ENCODE peak calls at places on chromosomes 11 and 22, in seven cellular contexts. E, X, N, T, I, Y and K are unnamed samples.

GRCh38 chr22:25182131-25183110 is 17.2 kb upstream of the CRYBB3 start:
- DNase-seq in Y (peak), X (no peak), N (no peak), T (no peak), I (no peak), E (no peak), K (no peak)

GRCh38 chr11:27972432-27973170 is 135.4 kb downstream of the KIF18A start:
- DNase-seq in N (peak), E (no peak), T (no peak), I (no peak), Y (no peak), X (no peak), K (no peak)

GRCh38 chr11:20453657-20454316 is 66.3 kb downstream of the PRMT3 start:
- DNase-seq in X (no peak), E (no peak), T (no peak), N (no peak), Y (no peak), I (no peak), K (no peak)

GRCh38 chr11:3970101-3970500 is 114.6 kb downstream of the STIM1 start:
- DNase-seq in Y (no peak), N (no peak), T (no peak), X (no peak), I (no peak), E (no peak), K (no peak)

GRCh38 chr22:36660931-36661330 is 42.6 kb downstream of the CACNG2 start:
- DNase-seq in X (no peak), N (no peak), Y (no peak), I (no peak), T (no peak), E (no peak), K (no peak)

GRCh38 chr11:88329563-88330250 is 7.8 kb downstream of the CTSC start:
- DNase-seq in I (no peak), N (no peak), X (no peak), T (no peak), Y (no peak), E (no peak), K (no peak)

GRCh38 chr11:120610101-120610500 is 98.6 kb downstream of the GRIK4 start:
- DNase-seq in I (no peak), X (no peak), E (no peak), N (no peak), Y (no peak), T (no peak), K (no peak)

GRCh38 chr22:17954860-17955587 is 69.3 kb downstream of the MICAL3 start:
- DNase-seq in Y (no peak), T (no peak), I (no peak), N (no peak), E (no peak), X (no peak), K (no peak)

GRCh38 chr22:36365020-36365411 is 22.8 kb downstream of the MYH9 start:
- DNase-seq in I (peak), T (peak), X (peak), E (peak), Y (peak), N (peak), K (peak)

GRCh38 chr22:23786261-23786710 is 480 bp upstream of the SMARCB1 start:
- DNase-seq in I (no peak), T (no peak), Y (peak), E (no peak), N (no peak), X (no peak), K (no peak)

GRCh38 chr11:72723508-72723907 is 28.7 kb downstream of the ARAP1 start:
- DNase-seq in X (no peak), E (no peak), T (no peak), N (peak), Y (no peak), I (no peak), K (no peak)

GRCh38 chr22:47586038-47586437 is 823.6 kb downstream of the TBC1D22A start:
- DNase-seq in I (no peak), E (no peak), X (no peak), Y (no peak), N (peak), T (no peak), K (no peak)

GRCh38 chr22:38228873-38229740 is 27.3 kb downstream of the MAFF start:
- DNase-seq in N (peak), E (peak), Y (peak), X (no peak), I (no peak), T (no peak), K (peak)

GRCh38 chr22:47166446-47167016 is 404.1 kb downstream of the TBC1D22A start:
- DNase-seq in T (no peak), N (no peak), X (no peak), Y (no peak), I (no peak), E (no peak), K (no peak)

GRCh38 chr11:1218788-1219445 is 3.9 kb upstream of the MUC5B start:
- DNase-seq in X (no peak), E (no peak), T (no peak), N (no peak), Y (no peak), I (no peak), K (no peak)

GRCh38 chr11:8015753-8016239 is 28.7 kb downstream of the EIF3F start:
- DNase-seq in Y (peak), E (no peak), X (no peak), T (no peak), I (no peak), N (no peak), K (peak)

GRCh38 chr22:46935506-46936377 is 173.3 kb downstream of the TBC1D22A start:
- DNase-seq in X (no peak), N (peak), I (no peak), E (no peak), T (no peak), Y (no peak), K (no peak)

GRCh38 chr11:8091671-8092070 is 10.7 kb downstream of the TUB start:
- DNase-seq in X (no peak), T (no peak), Y (no peak), I (no peak), E (no peak), N (no peak), K (no peak)

GRCh38 chr22:21947040-21948014 is 5.3 kb downstream of the PPM1F start:
- DNase-seq in Y (peak), E (peak), I (no peak), T (no peak), N (peak), X (peak), K (peak)

GRCh38 chr22:39462443-39463147 is 5.8 kb downstream of the MGAT3 start:
- DNase-seq in I (peak), N (no peak), E (no peak), X (peak), Y (no peak), T (peak), K (no peak)

GRCh38 chr22:25970348-25970995 is 198.8 kb upstream of the SEZ6L start:
- DNase-seq in Y (no peak), I (no peak), X (no peak), E (no peak), N (no peak), T (no peak), K (no peak)

GRCh38 chr11:92687724-92688123 is 281.7 kb upstream of the MTNR1B start:
- DNase-seq in N (peak), I (no peak), X (no peak), T (no peak), Y (no peak), E (no peak), K (no peak)

GRCh38 chr11:19326499-19326898 is 85.8 kb upstream of the E2F8 start:
- DNase-seq in N (peak), T (no peak), E (no peak), X (no peak), Y (peak), I (no peak), K (peak)

GRCh38 chr11:11004069-11004468 is 146.2 kb upstream of the ZBED5 start:
- DNase-seq in X (no peak), N (no peak), E (no peak), T (no peak), I (no peak), Y (no peak), K (no peak)

GRCh38 chr11:11000546-11001283 is 142.9 kb upstream of the ZBED5 start:
- DNase-seq in T (no peak), N (no peak), Y (no peak), I (no peak), E (no peak), X (peak), K (no peak)

GRCh38 chr11:10998674-10999073 is 140.8 kb upstream of the ZBED5 start:
- DNase-seq in Y (no peak), T (no peak), X (no peak), I (no peak), E (no peak), N (peak), K (no peak)

DNA sequence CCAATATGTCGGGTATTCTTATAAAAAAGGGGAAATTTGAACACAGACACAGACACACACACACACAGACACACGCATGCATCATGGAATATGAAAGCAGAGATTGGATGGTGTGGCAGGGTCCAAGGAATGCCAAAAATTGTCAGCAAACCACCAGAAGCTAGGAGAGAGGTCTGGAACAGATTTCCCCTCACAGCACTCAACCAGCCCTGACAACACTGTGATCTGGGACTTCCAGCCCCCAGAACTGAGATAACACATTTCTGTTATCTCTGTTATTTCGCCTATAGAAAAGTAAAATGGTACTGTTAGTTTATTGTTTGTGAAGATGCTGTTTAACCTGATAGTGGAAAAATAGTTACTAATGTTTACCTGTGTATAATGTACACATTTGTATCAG is 145.4 kb upstream of the ZBED5 start:
- DNase-seq in X (no peak), T (no peak), E (no peak), N (no peak), Y (no peak), I (no peak), K (no peak)
- TF ChIP-seq CTCF in X (no peak), T (no peak), E (no peak), N (no peak), Y (no peak), I (no peak), K (no peak)

DNA sequence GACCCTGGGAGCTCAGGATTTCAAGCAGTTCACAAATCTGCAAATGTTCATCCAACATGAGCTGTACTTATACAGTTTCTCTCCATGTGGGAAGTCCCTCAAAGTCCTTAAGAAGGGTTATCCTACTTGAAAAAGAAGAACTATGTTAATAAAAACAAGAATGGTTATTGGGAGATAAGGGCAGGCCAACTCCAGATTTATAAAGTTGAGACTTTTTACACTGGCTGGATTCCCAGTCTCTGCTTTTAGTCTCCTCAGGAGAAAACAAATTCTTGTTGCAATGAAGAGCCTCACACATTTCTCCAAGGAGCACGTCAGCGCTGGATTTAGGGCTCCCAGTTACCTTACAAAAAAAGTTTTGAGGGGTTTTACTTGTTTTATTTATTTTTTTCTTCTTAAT is 34.1 kb upstream of the CTTN start:
- DNase-seq in I (no peak), T (no peak), X (no peak), E (no peak), N (no peak), Y (peak), K (no peak)
- TF ChIP-seq CTCF in I (no peak), T (no peak), X (no peak), E (no peak), N (no peak), Y (no peak), K (no peak)

DNA sequence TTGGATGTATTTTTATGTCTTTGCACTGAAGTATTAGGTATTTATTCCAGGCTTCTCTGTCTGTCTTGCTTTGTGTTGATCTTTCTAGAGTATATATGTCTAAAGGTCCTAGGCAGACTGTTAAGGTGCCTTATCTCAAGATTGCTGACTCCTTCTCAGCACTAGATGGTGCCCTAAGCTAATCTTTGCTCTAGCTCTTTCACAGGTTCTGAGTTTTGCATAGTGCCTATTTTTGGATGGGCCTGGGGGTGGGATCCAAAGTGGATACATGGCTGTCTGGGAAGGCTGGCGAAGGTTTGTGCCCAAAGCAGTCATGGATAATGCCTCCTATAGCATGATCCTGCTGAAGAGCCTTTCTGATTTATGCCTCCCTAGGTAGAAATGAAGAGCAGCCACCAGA is 154.9 kb downstream of the TRPC6 start:
- DNase-seq in T (no peak), I (no peak), E (peak), N (peak), X (peak), Y (peak), K (peak)
- TF ChIP-seq CTCF in T (no peak), I (no peak), E (peak), N (peak), X (peak), Y (no peak), K (peak)

DNA sequence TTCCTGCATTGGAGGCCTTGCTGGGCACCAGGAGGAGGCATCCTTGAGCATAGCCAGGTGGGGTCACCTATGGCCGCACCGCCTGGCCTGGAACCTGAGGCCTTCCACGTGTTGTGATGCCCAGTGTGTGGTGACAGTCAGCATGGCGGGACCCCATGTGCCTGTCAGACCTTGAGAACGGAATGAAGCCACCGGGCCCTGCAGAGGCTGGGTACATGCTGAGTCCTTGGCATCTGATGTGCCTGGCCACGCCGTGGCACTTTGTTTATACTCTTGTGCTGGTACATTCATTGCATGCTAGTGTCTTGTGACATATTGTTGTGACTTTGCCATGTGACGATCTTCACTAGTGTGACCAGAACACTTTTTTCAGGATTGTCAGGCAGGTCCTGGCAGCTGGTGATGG is 8.5 kb upstream of the MYO7A start:
- DNase-seq in Y (no peak), E (no peak), I (no peak), T (no peak), N (no peak), X (no peak), K (no peak)
- TF ChIP-seq CTCF in Y (no peak), E (no peak), I (no peak), T (no peak), N (no peak), X (no peak), K (no peak)